ENCODE peak calls at places on chromosomes 6 and 20, in ten cellular contexts. One of them, this sample, is unnamed. For H3K9me3, the result is how much of the 10 kb centered on the place peaks cover.

GRCh38 chr6:13952101-13952500 is 27.3 kb downstream of the RNF182 start:
- DNase-seq in adipocyte: no peak
- DNase-seq in naive thymus-derived CD4-positive, alpha-beta T cell: no peak
- DNase-seq in heart left ventricle: no peak
- DNase-seq in HAP-1: peak
- DNase-seq in Caco-2: no peak
- DNase-seq in psoas muscle: no peak
- DNase-seq in neuronal stem cell: no peak
- DNase-seq in right cardiac atrium: no peak
- DNase-seq in A549: no peak
- DNase-seq in this sample: no peak

GRCh38 chr6:142313284-142313683 is 11.5 kb downstream of the ADGRG6 start:
- DNase-seq in adipocyte: peak
- DNase-seq in naive thymus-derived CD4-positive, alpha-beta T cell: no peak
- DNase-seq in heart left ventricle: no peak
- DNase-seq in HAP-1: no peak
- DNase-seq in Caco-2: no peak
- DNase-seq in psoas muscle: no peak
- DNase-seq in neuronal stem cell: no peak
- DNase-seq in right cardiac atrium: no peak
- DNase-seq in A549: peak
- DNase-seq in this sample: no peak

GRCh38 chr20:830011-830521 is 3.4 kb upstream of the FAM110A start:
- DNase-seq in adipocyte: peak
- DNase-seq in naive thymus-derived CD4-positive, alpha-beta T cell: no peak
- DNase-seq in heart left ventricle: no peak
- DNase-seq in HAP-1: no peak
- DNase-seq in Caco-2: no peak
- DNase-seq in psoas muscle: no peak
- DNase-seq in neuronal stem cell: no peak
- DNase-seq in right cardiac atrium: no peak
- DNase-seq in A549: no peak
- DNase-seq in this sample: no peak

GRCh38 chr20:53872081-53872541 is 198.3 kb downstream of the BCAS1 start:
- DNase-seq in adipocyte: peak
- DNase-seq in naive thymus-derived CD4-positive, alpha-beta T cell: peak
- DNase-seq in heart left ventricle: no peak
- DNase-seq in HAP-1: no peak
- DNase-seq in Caco-2: no peak
- DNase-seq in psoas muscle: no peak
- DNase-seq in neuronal stem cell: no peak
- DNase-seq in right cardiac atrium: no peak
- DNase-seq in A549: no peak
- DNase-seq in this sample: no peak

GRCh38 chr6:145075425-145075824 is 659.9 kb downstream of the EPM2A start:
- DNase-seq in adipocyte: no peak
- DNase-seq in naive thymus-derived CD4-positive, alpha-beta T cell: no peak
- DNase-seq in heart left ventricle: no peak
- DNase-seq in HAP-1: no peak
- DNase-seq in Caco-2: no peak
- DNase-seq in psoas muscle: no peak
- DNase-seq in neuronal stem cell: no peak
- DNase-seq in right cardiac atrium: no peak
- DNase-seq in A549: peak
- DNase-seq in this sample: no peak

GRCh38 chr6:18211338-18211737 is 53.0 kb downstream of the DEK start:
- DNase-seq in adipocyte: no peak
- DNase-seq in naive thymus-derived CD4-positive, alpha-beta T cell: no peak
- DNase-seq in heart left ventricle: no peak
- DNase-seq in HAP-1: no peak
- DNase-seq in Caco-2: no peak
- DNase-seq in psoas muscle: no peak
- DNase-seq in neuronal stem cell: no peak
- DNase-seq in right cardiac atrium: no peak
- DNase-seq in A549: no peak
- DNase-seq in this sample: no peak

GRCh38 chr6:130018830-130019795 is 732 bp downstream of the L3MBTL3 start:
- DNase-seq in adipocyte: peak
- DNase-seq in naive thymus-derived CD4-positive, alpha-beta T cell: peak
- DNase-seq in heart left ventricle: peak
- DNase-seq in HAP-1: peak
- DNase-seq in Caco-2: peak
- DNase-seq in psoas muscle: peak
- DNase-seq in neuronal stem cell: peak
- DNase-seq in right cardiac atrium: peak
- DNase-seq in A549: peak
- DNase-seq in this sample: peak

GRCh38 chr20:6671829-6672228 is 95.7 kb upstream of the BMP2 start:
- DNase-seq in adipocyte: no peak
- DNase-seq in naive thymus-derived CD4-positive, alpha-beta T cell: no peak
- DNase-seq in heart left ventricle: no peak
- DNase-seq in HAP-1: no peak
- DNase-seq in Caco-2: no peak
- DNase-seq in psoas muscle: no peak
- DNase-seq in neuronal stem cell: no peak
- DNase-seq in right cardiac atrium: no peak
- DNase-seq in A549: no peak
- DNase-seq in this sample: no peak

GRCh38 chr6:111800468-111800760 is 72.8 kb downstream of the FYN start:
- DNase-seq in adipocyte: no peak
- DNase-seq in naive thymus-derived CD4-positive, alpha-beta T cell: no peak
- DNase-seq in heart left ventricle: no peak
- DNase-seq in HAP-1: no peak
- DNase-seq in Caco-2: no peak
- DNase-seq in psoas muscle: no peak
- DNase-seq in neuronal stem cell: no peak
- DNase-seq in right cardiac atrium: no peak
- DNase-seq in A549: no peak
- DNase-seq in this sample: no peak

GRCh38 chr6:30570263-30570662 is 979 bp upstream of the ABCF1 start:
- DNase-seq in adipocyte: no peak
- DNase-seq in naive thymus-derived CD4-positive, alpha-beta T cell: no peak
- DNase-seq in heart left ventricle: no peak
- DNase-seq in HAP-1: no peak
- DNase-seq in Caco-2: no peak
- DNase-seq in psoas muscle: no peak
- DNase-seq in neuronal stem cell: no peak
- DNase-seq in right cardiac atrium: no peak
- DNase-seq in A549: no peak
- DNase-seq in this sample: no peak

GRCh38 chr6:106475280-106475679 is 114.8 kb downstream of the CRYBG1 start:
- DNase-seq in adipocyte: no peak
- DNase-seq in naive thymus-derived CD4-positive, alpha-beta T cell: no peak
- DNase-seq in heart left ventricle: no peak
- DNase-seq in HAP-1: no peak
- DNase-seq in Caco-2: no peak
- DNase-seq in psoas muscle: no peak
- DNase-seq in neuronal stem cell: no peak
- DNase-seq in right cardiac atrium: no peak
- DNase-seq in A549: no peak
- DNase-seq in this sample: no peak

GRCh38 chr20:3935956-3936340 is 46.8 kb downstream of the PANK2 start:
- DNase-seq in adipocyte: no peak
- DNase-seq in naive thymus-derived CD4-positive, alpha-beta T cell: no peak
- DNase-seq in heart left ventricle: no peak
- DNase-seq in HAP-1: no peak
- DNase-seq in Caco-2: no peak
- DNase-seq in psoas muscle: no peak
- DNase-seq in neuronal stem cell: no peak
- DNase-seq in right cardiac atrium: no peak
- DNase-seq in A549: no peak
- DNase-seq in this sample: no peak

GRCh38 chr6:10441004-10441654 is 26.3 kb upstream of the TFAP2A start:
- DNase-seq in adipocyte: peak
- DNase-seq in naive thymus-derived CD4-positive, alpha-beta T cell: no peak
- DNase-seq in heart left ventricle: no peak
- DNase-seq in HAP-1: no peak
- DNase-seq in Caco-2: peak
- DNase-seq in psoas muscle: no peak
- DNase-seq in neuronal stem cell: no peak
- DNase-seq in right cardiac atrium: no peak
- DNase-seq in A549: peak
- DNase-seq in this sample: no peak

GRCh38 chr6:10733151-10733715 is 10.4 kb downstream of the TMEM14C start:
- DNase-seq in adipocyte: no peak
- DNase-seq in naive thymus-derived CD4-positive, alpha-beta T cell: no peak
- DNase-seq in heart left ventricle: no peak
- DNase-seq in HAP-1: no peak
- DNase-seq in Caco-2: no peak
- DNase-seq in psoas muscle: no peak
- DNase-seq in neuronal stem cell: no peak
- DNase-seq in right cardiac atrium: no peak
- DNase-seq in A549: no peak
- DNase-seq in this sample: no peak

GRCh38 chr6:88814909-88815308 is 148.5 kb downstream of the RNGTT start:
- DNase-seq in adipocyte: no peak
- DNase-seq in naive thymus-derived CD4-positive, alpha-beta T cell: no peak
- DNase-seq in heart left ventricle: no peak
- DNase-seq in HAP-1: no peak
- DNase-seq in Caco-2: peak
- DNase-seq in psoas muscle: no peak
- DNase-seq in neuronal stem cell: no peak
- DNase-seq in right cardiac atrium: no peak
- DNase-seq in A549: peak
- DNase-seq in this sample: no peak

GRCh38 chr20:60424267-60424904 is 466.2 kb downstream of the CDH26 start:
- DNase-seq in adipocyte: no peak
- DNase-seq in naive thymus-derived CD4-positive, alpha-beta T cell: no peak
- DNase-seq in heart left ventricle: no peak
- DNase-seq in HAP-1: no peak
- DNase-seq in Caco-2: no peak
- DNase-seq in psoas muscle: no peak
- DNase-seq in neuronal stem cell: no peak
- DNase-seq in right cardiac atrium: no peak
- DNase-seq in A549: no peak
- DNase-seq in this sample: no peak

GRCh38 chr20:60431349-60431748 is 473.1 kb downstream of the CDH26 start:
- DNase-seq in adipocyte: no peak
- DNase-seq in naive thymus-derived CD4-positive, alpha-beta T cell: no peak
- DNase-seq in heart left ventricle: no peak
- DNase-seq in HAP-1: no peak
- DNase-seq in Caco-2: no peak
- DNase-seq in psoas muscle: no peak
- DNase-seq in neuronal stem cell: no peak
- DNase-seq in right cardiac atrium: no peak
- DNase-seq in A549: no peak
- DNase-seq in this sample: no peak

GRCh38 chr20:60428651-60429050 is 470.4 kb downstream of the CDH26 start:
- DNase-seq in adipocyte: no peak
- DNase-seq in naive thymus-derived CD4-positive, alpha-beta T cell: no peak
- DNase-seq in heart left ventricle: no peak
- DNase-seq in HAP-1: no peak
- DNase-seq in Caco-2: no peak
- DNase-seq in psoas muscle: no peak
- DNase-seq in neuronal stem cell: no peak
- DNase-seq in right cardiac atrium: no peak
- DNase-seq in A549: no peak
- DNase-seq in this sample: no peak

GRCh38 chr20:60430516-60431001 is 472.3 kb downstream of the CDH26 start:
- DNase-seq in adipocyte: no peak
- DNase-seq in naive thymus-derived CD4-positive, alpha-beta T cell: no peak
- DNase-seq in heart left ventricle: no peak
- DNase-seq in HAP-1: no peak
- DNase-seq in Caco-2: no peak
- DNase-seq in psoas muscle: no peak
- DNase-seq in neuronal stem cell: no peak
- DNase-seq in right cardiac atrium: no peak
- DNase-seq in A549: no peak
- DNase-seq in this sample: no peak

GRCh38 chr20:60427516-60427915 is 469.3 kb downstream of the CDH26 start:
- DNase-seq in adipocyte: no peak
- DNase-seq in naive thymus-derived CD4-positive, alpha-beta T cell: no peak
- DNase-seq in heart left ventricle: no peak
- DNase-seq in HAP-1: no peak
- DNase-seq in Caco-2: no peak
- DNase-seq in psoas muscle: no peak
- DNase-seq in neuronal stem cell: no peak
- DNase-seq in right cardiac atrium: no peak
- DNase-seq in A549: no peak
- DNase-seq in this sample: no peak
- H3K9me3 ChIP-seq in adipocyte: under half
- H3K9me3 ChIP-seq in naive thymus-derived CD4-positive, alpha-beta T cell: under half
- H3K9me3 ChIP-seq in heart left ventricle: under half
- H3K9me3 ChIP-seq in HAP-1: under half
- H3K9me3 ChIP-seq in Caco-2: under half
- H3K9me3 ChIP-seq in psoas muscle: under half
- H3K9me3 ChIP-seq in neuronal stem cell: under half
- H3K9me3 ChIP-seq in right cardiac atrium: under half
- H3K9me3 ChIP-seq in A549: under half
- H3K9me3 ChIP-seq in this sample: under half

DNA sequence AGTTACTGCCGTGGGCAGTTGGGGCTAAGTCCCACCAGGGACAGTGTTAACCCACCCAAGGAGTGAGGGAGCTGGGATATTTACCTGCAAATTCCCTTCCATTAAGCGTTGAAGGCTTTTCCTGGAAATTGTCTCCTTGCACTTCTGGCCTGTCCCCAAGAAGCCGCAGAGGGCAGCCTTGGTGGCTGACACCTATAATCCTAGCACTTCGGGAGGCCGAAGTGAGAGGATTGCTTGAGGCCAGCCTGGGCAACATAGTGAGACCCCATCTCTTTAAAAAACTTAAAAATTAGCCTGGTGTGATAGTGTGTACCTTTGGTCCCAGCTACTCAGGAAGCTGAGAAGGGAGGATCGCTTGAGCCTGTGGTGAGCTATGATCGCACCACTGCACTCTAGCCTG is 204.4 kb downstream of the EYA2 start:
- DNase-seq in adipocyte: no peak
- DNase-seq in naive thymus-derived CD4-positive, alpha-beta T cell: no peak
- DNase-seq in heart left ventricle: no peak
- DNase-seq in HAP-1: no peak
- DNase-seq in Caco-2: no peak
- DNase-seq in psoas muscle: no peak
- DNase-seq in neuronal stem cell: no peak
- DNase-seq in right cardiac atrium: no peak
- DNase-seq in A549: no peak
- DNase-seq in this sample: no peak
- H3K9me3 ChIP-seq in adipocyte: under half
- H3K9me3 ChIP-seq in naive thymus-derived CD4-positive, alpha-beta T cell: under half
- H3K9me3 ChIP-seq in heart left ventricle: under half
- H3K9me3 ChIP-seq in HAP-1: under half
- H3K9me3 ChIP-seq in Caco-2: under half
- H3K9me3 ChIP-seq in psoas muscle: under half
- H3K9me3 ChIP-seq in neuronal stem cell: under half
- H3K9me3 ChIP-seq in right cardiac atrium: under half
- H3K9me3 ChIP-seq in A549: under half
- H3K9me3 ChIP-seq in this sample: under half

GRCh38 chr6:168381726-168382458 is 59.1 kb upstream of the SMOC2 start:
- DNase-seq in adipocyte: no peak
- DNase-seq in naive thymus-derived CD4-positive, alpha-beta T cell: no peak
- DNase-seq in heart left ventricle: no peak
- DNase-seq in HAP-1: no peak
- DNase-seq in Caco-2: no peak
- DNase-seq in psoas muscle: no peak
- DNase-seq in neuronal stem cell: no peak
- DNase-seq in right cardiac atrium: no peak
- DNase-seq in A549: no peak
- DNase-seq in this sample: no peak
- H3K9me3 ChIP-seq in adipocyte: under half
- H3K9me3 ChIP-seq in naive thymus-derived CD4-positive, alpha-beta T cell: under half
- H3K9me3 ChIP-seq in heart left ventricle: under half
- H3K9me3 ChIP-seq in HAP-1: under half
- H3K9me3 ChIP-seq in Caco-2: under half
- H3K9me3 ChIP-seq in psoas muscle: under half
- H3K9me3 ChIP-seq in neuronal stem cell: under half
- H3K9me3 ChIP-seq in right cardiac atrium: under half
- H3K9me3 ChIP-seq in A549: under half
- H3K9me3 ChIP-seq in this sample: under half

GRCh38 chr20:55650609-55651228 is 354.6 kb downstream of the CBLN4 start:
- DNase-seq in adipocyte: no peak
- DNase-seq in naive thymus-derived CD4-positive, alpha-beta T cell: no peak
- DNase-seq in heart left ventricle: no peak
- DNase-seq in HAP-1: no peak
- DNase-seq in Caco-2: no peak
- DNase-seq in psoas muscle: no peak
- DNase-seq in neuronal stem cell: no peak
- DNase-seq in right cardiac atrium: no peak
- DNase-seq in A549: no peak
- DNase-seq in this sample: no peak
- H3K9me3 ChIP-seq in adipocyte: under half
- H3K9me3 ChIP-seq in naive thymus-derived CD4-positive, alpha-beta T cell: under half
- H3K9me3 ChIP-seq in heart left ventricle: under half
- H3K9me3 ChIP-seq in HAP-1: under half
- H3K9me3 ChIP-seq in Caco-2: under half
- H3K9me3 ChIP-seq in psoas muscle: under half
- H3K9me3 ChIP-seq in neuronal stem cell: under half
- H3K9me3 ChIP-seq in right cardiac atrium: under half
- H3K9me3 ChIP-seq in A549: under half
- H3K9me3 ChIP-seq in this sample: under half

This sample was measured in T-helper 17 cell.